ENCODE peak calls at places on chromosomes 12 and 14, in eight cellular contexts. Z is HL-60; J is AG09309; E is HFF-Myc; X is fibroblast of pulmonary artery; M is CD8-positive, alpha-beta T cell; K is AG04450; B is lung. C is an unnamed sample.

GRCh38 chr14:103057028-103057371 is 349 bp downstream of the CDC42BPB start:
- DNase-seq in Z (no peak), J (no peak), E (no peak), X (peak), M (no peak), K (no peak), B (no peak), C (no peak)

GRCh38 chr14:83147006-83147405 is 1613.4 kb upstream of the SEL1L start:
- DNase-seq in Z (no peak), J (no peak), E (no peak), X (no peak), M (no peak), K (peak), B (no peak), C (no peak)

GRCh38 chr14:73809386-73809785 is 42.2 kb upstream of the PTGR2 start:
- DNase-seq in Z (no peak), J (no peak), E (no peak), X (no peak), M (no peak), K (no peak), B (no peak), C (no peak)

GRCh38 chr12:74988156-74988555 is 221.5 kb downstream of the KCNC2 start:
- DNase-seq in Z (no peak), J (no peak), E (no peak), X (no peak), M (no peak), K (no peak), B (no peak), C (no peak)

GRCh38 chr12:88339254-88339949 is 197.3 kb downstream of the TMTC3 start:
- DNase-seq in Z (no peak), J (no peak), E (peak), X (peak), M (no peak), K (peak), B (no peak), C (peak)

GRCh38 chr14:103501921-103502669 is 20.5 kb downstream of the CKB start:
- DNase-seq in Z (no peak), J (no peak), E (no peak), X (no peak), M (no peak), K (no peak), B (no peak), C (no peak)

GRCh38 chr14:58272589-58273372 is 25.6 kb upstream of the ARID4A start:
- DNase-seq in Z (no peak), J (no peak), E (peak), X (peak), M (no peak), K (peak), B (peak), C (peak)

GRCh38 chr12:63814146-63814774 is 30.2 kb upstream of the SRGAP1 start:
- DNase-seq in Z (no peak), J (no peak), E (no peak), X (no peak), M (no peak), K (no peak), B (no peak), C (no peak)

GRCh38 chr12:96249196-96250118 is 55.3 kb downstream of the ELK3 start:
- DNase-seq in Z (no peak), J (no peak), E (no peak), X (peak), M (no peak), K (no peak), B (no peak), C (no peak)

GRCh38 chr12:15116073-15116472 is 105.1 kb downstream of the RERG start:
- DNase-seq in Z (no peak), J (no peak), E (no peak), X (no peak), M (no peak), K (no peak), B (no peak), C (no peak)

GRCh38 chr12:68953536-68953935 is 20.6 kb upstream of the CPM start:
- DNase-seq in Z (no peak), J (no peak), E (no peak), X (no peak), M (no peak), K (no peak), B (no peak), C (peak)

GRCh38 chr12:118850244-118850825 is 131.0 kb upstream of the SRRM4 start:
- DNase-seq in Z (peak), J (no peak), E (no peak), X (no peak), M (no peak), K (no peak), B (no peak), C (peak)

GRCh38 chr12:120713861-120714482 is 3.7 kb downstream of the UNC119B start:
- DNase-seq in Z (peak), J (peak), E (peak), X (peak), M (peak), K (peak), B (peak), C (peak)

GRCh38 chr12:122454250-122454721 is 31.8 kb upstream of the CLIP1 start:
- DNase-seq in Z (no peak), J (no peak), E (no peak), X (no peak), M (no peak), K (no peak), B (no peak), C (no peak)
- H3K4me3 ChIP-seq in Z (no peak), J (no peak), E (no peak), X (no peak), M (no peak), K (no peak), B (no peak), C (no peak)

GRCh38 chr12:80848858-80849257 is 88.9 kb downstream of the LIN7A start:
- DNase-seq in Z (no peak), J (no peak), E (no peak), X (no peak), M (no peak), K (no peak), B (no peak), C (peak)
- H3K4me3 ChIP-seq in Z (no peak), J (no peak), E (no peak), X (no peak), M (no peak), K (no peak), B (no peak), C (no peak)

DNA sequence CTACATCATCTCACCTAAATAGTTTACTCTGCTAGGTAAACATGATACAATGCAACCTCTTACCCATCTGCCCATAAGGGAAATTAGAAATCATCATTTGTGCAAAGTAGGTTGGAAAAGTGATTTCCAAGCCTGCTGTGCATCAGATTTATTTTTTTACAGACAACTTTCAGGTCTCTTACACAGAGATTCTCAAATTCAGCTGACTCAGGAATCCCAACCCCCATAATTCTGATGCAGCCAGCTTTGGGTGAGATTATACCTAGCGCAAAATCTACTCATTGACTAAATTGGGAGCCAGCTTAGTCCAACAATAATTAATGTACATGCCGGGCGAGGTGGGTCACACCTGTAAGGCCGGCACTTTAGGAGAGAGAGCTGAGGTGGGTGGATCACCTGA is 8.5 kb downstream of the SLC2A3 start:
- DNase-seq in Z (no peak), J (no peak), E (no peak), X (no peak), M (no peak), K (no peak), B (no peak), C (no peak)
- H3K4me3 ChIP-seq in Z (no peak), J (no peak), E (no peak), X (no peak), M (no peak), K (no peak), B (no peak), C (no peak)

DNA sequence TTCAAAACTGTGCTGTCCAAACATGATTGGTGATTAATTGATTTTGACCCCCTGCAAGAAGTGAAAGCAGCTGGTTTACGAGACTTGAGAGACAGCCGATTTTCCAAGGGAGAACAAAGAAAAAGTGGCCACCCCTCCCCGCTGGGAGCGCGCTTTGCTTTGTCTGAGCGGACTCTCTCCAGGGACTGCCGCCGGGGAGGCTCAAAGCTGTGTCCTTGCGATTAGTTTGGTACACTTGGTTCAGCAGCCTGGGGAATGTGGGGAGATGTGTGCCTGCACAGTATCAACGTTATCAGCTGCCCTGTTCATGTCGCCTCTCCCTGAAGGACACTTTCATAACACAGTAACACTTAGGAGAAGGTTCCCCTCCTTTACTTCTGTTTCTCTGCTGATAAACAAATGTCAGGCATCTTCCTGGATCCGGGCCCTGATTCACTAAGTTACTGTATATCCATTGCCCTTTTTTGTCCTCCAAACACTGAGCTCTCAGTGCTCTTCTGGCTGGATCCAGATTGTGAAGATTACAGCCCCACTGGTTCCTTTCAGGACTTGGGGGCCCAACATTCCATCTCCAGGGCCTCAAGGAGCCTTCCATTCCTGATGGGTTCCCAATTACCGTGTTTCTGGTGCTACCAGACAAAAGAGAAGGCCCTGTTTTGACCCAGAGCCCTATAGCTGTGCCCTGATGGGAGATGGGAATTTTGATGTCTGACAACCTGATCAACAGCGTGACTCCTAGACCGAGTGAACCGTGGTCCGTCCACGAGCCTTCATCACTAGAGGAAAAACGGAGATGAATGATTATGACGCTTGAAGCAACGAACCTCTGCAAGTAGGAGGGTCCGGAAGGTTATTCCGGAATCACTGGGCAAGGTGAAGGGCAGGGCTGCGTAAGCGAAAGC is 31.7 kb upstream of the TUBA1C start:
- DNase-seq in Z (no peak), J (no peak), E (no peak), X (peak), M (no peak), K (no peak), B (peak), C (no peak)
- H3K4me3 ChIP-seq in Z (peak), J (no peak), E (no peak), X (peak), M (no peak), K (peak), B (no peak), C (no peak)

GRCh38 chr14:75070383-75070782 is 942 bp downstream of the ZC2HC1C start:
- DNase-seq in Z (no peak), J (no peak), E (no peak), X (no peak), M (no peak), K (no peak), B (no peak), C (no peak)

GRCh38 chr14:75067212-75067611 is 2.2 kb upstream of the ZC2HC1C start:
- DNase-seq in Z (no peak), J (no peak), E (no peak), X (no peak), M (no peak), K (no peak), B (no peak), C (no peak)

GRCh38 chr14:75069021-75069810 is at the start of gene ZC2HC1C:
- DNase-seq in Z (peak), J (no peak), E (no peak), X (peak), M (peak), K (peak), B (peak), C (peak)

GRCh38 chr14:75068294-75069020 is 984 bp upstream of the ZC2HC1C start:
- DNase-seq in Z (no peak), J (no peak), E (no peak), X (no peak), M (no peak), K (no peak), B (no peak), C (no peak)

GRCh38 chr14:75069811-75070145 is 337 bp downstream of the ZC2HC1C start:
- DNase-seq in Z (no peak), J (no peak), E (no peak), X (no peak), M (no peak), K (no peak), B (no peak), C (no peak)
- H3K4me3 ChIP-seq in Z (peak), J (peak), E (peak), X (peak), M (peak), K (peak), B (peak), C (peak)

DNA sequence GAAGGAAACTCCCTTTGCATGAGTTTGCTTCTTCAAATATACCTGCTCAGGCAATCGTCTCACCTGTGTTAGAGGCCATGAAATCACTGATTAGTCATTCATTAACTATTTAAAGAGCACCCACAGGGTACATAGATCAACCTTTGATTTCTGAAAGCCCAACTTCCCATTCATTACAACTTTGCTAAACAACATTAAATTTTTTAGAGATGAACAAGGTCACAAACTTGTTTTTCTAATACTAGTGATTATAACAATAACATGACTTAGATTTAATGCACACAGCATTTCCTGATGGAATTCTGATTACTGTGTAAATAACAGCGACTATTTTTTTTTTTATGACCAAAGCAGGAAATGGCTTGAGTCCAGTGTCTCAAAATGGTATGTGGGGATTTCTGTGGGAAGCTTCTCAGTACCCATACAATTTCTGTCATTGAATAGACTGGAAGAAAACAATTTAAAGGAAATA is 5.4 kb upstream of the ERO1A start:
- DNase-seq in Z (no peak), J (no peak), E (no peak), X (peak), M (no peak), K (no peak), B (no peak), C (peak)
- H3K4me3 ChIP-seq in Z (no peak), J (no peak), E (no peak), X (no peak), M (no peak), K (no peak), B (no peak), C (no peak)

DNA sequence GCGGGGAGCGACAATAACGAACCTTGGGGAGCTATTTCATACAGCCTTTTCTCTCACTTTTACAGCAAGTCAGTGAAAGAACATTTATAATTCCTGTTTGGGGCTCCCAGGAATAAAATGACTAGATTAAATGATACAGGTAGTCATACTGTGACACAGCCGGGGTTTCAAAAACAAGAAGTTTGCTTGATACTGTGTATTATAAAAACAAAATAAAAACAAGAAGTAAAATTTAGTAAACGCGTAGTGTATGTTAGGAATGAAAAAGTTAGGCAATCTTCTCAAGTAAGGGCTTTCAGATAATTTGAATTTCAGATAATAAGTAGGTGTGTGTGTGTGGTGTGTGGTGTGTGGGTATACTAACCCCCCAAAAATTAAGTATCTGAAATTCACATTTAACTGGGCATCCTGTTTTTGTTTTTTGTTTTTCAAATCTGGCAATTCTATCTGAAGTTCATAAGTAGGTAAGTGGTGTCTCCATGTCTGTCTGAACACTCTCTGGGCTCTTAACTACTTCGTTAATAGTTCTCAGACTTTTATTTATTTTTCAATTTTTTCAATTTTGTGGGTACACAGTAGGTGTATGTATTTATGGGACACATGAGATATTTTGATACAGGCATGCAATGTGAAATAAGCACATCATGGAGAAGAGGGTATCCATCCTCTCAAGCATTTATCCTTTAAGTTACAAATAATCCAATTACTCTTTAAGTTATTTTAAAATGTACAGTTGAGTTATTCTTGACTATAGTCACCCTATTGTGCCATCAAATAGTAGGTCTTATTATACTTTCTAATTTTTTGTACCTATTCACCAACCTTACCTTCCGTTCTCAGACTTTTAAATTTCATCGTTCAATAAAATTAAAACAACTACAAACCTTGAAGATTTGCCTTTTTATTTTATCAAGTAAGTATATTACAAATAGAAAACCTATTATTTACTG is 649 bp upstream of the DCTN2 start:
- DNase-seq in Z (no peak), J (no peak), E (no peak), X (no peak), M (no peak), K (no peak), B (no peak), C (no peak)
- H3K4me3 ChIP-seq in Z (peak), J (no peak), E (peak), X (peak), M (peak), K (no peak), B (no peak), C (peak)

GRCh38 chr12:81759215-81759991 is at the start of gene PPFIA2:
- DNase-seq in Z (no peak), J (no peak), E (no peak), X (peak), M (no peak), K (no peak), B (no peak), C (peak)
- H3K4me3 ChIP-seq in Z (peak), J (peak), E (peak), X (peak), M (peak), K (peak), B (peak), C (peak)

GRCh38 chr12:29004936-29005304 is 144.2 kb upstream of the FAR2 start:
- DNase-seq in Z (no peak), J (no peak), E (no peak), X (no peak), M (no peak), K (no peak), B (no peak), C (no peak)
- H3K4me3 ChIP-seq in Z (no peak), J (no peak), E (no peak), X (no peak), M (no peak), K (no peak), B (no peak), C (no peak)

C was measured in epithelial cell of esophagus.